ENCODE peak calls at places on chromosomes 13 and 19, in eight cellular contexts. M, G, P, I, N, W, O and A are unnamed samples.

GRCh38 chr19:8924283-8924682 is 85.9 kb downstream of the MUC16 start:
- DNase-seq in M (no peak), G (no peak), P (no peak), I (no peak), N (no peak), W (no peak), O (no peak), A (no peak)

GRCh38 chr19:38702278-38702677 is 42.0 kb downstream of the CAPN12 start:
- DNase-seq in M (no peak), G (no peak), P (no peak), I (no peak), N (no peak), W (no peak), O (no peak), A (no peak)

GRCh38 chr19:23509686-23510450 is 114.6 kb upstream of the ZNF91 start:
- DNase-seq in M (no peak), G (no peak), P (no peak), I (no peak), N (no peak), W (no peak), O (no peak), A (no peak)

GRCh38 chr13:97225533-97225932 is 3.4 kb downstream of the MBNL2 start:
- DNase-seq in M (no peak), G (no peak), P (no peak), I (no peak), N (no peak), W (no peak), O (no peak), A (no peak)

GRCh38 chr19:35977446-35978222 is 17.4 kb upstream of the SDHAF1 start:
- DNase-seq in M (no peak), G (no peak), P (peak), I (no peak), N (no peak), W (no peak), O (peak), A (no peak)

GRCh38 chr19:16920816-16921529 is 32.2 kb downstream of the F2RL3 start:
- DNase-seq in M (peak), G (no peak), P (no peak), I (no peak), N (no peak), W (no peak), O (peak), A (no peak)

GRCh38 chr13:51426982-51427381 is 25.9 kb downstream of the INTS6 start:
- DNase-seq in M (no peak), G (no peak), P (no peak), I (no peak), N (no peak), W (no peak), O (no peak), A (no peak)

GRCh38 chr19:2271516-2272103 is 10.4 kb downstream of the PEAK3 start:
- DNase-seq in M (peak), G (no peak), P (no peak), I (no peak), N (no peak), W (no peak), O (no peak), A (no peak)

GRCh38 chr13:52097197-52097596 is 31.7 kb downstream of the NEK5 start:
- DNase-seq in M (no peak), G (no peak), P (no peak), I (no peak), N (no peak), W (no peak), O (no peak), A (no peak)

GRCh38 chr13:23212621-23213020 is 31.8 kb downstream of the SGCG start:
- DNase-seq in M (no peak), G (no peak), P (no peak), I (no peak), N (no peak), W (no peak), O (no peak), A (no peak)

GRCh38 chr13:79675931-79676658 is 195.1 kb downstream of the NDFIP2 start:
- DNase-seq in M (no peak), G (no peak), P (no peak), I (no peak), N (no peak), W (no peak), O (no peak), A (no peak)

GRCh38 chr19:48283908-48284307 is 14.0 kb downstream of the ZNF114 start:
- DNase-seq in M (peak), G (no peak), P (no peak), I (no peak), N (no peak), W (no peak), O (no peak), A (no peak)

GRCh38 chr13:102400619-102401125 is 1.2 kb downstream of the FGF14 start:
- DNase-seq in M (no peak), G (peak), P (no peak), I (no peak), N (no peak), W (no peak), O (peak), A (peak)

GRCh38 chr19:2969104-2969504 is 8.3 kb upstream of the TLE6 start:
- DNase-seq in M (peak), G (no peak), P (no peak), I (no peak), N (peak), W (no peak), O (no peak), A (no peak)

GRCh38 chr13:27171244-27171829 is at the start of gene USP12:
- DNase-seq in M (peak), G (no peak), P (no peak), I (peak), N (peak), W (peak), O (peak), A (no peak)

GRCh38 chr13:33233547-33233946 is 52.0 kb downstream of the STARD13 start:
- DNase-seq in M (no peak), G (no peak), P (no peak), I (no peak), N (no peak), W (no peak), O (no peak), A (no peak)

GRCh38 chr19:51511353-51511752 is 9.8 kb upstream of the SIGLEC12 start:
- DNase-seq in M (peak), G (no peak), P (no peak), I (no peak), N (no peak), W (no peak), O (peak), A (no peak)

GRCh38 chr13:19634129-19634740 is 776 bp downstream of the MPHOSPH8 start:
- DNase-seq in M (peak), G (no peak), P (no peak), I (no peak), N (no peak), W (no peak), O (no peak), A (no peak)

GRCh38 chr13:110818747-110819146 is 96.1 kb downstream of the ANKRD10 start:
- DNase-seq in M (no peak), G (no peak), P (no peak), I (no peak), N (peak), W (peak), O (no peak), A (no peak)

GRCh38 chr13:97274782-97275252 is 52.7 kb downstream of the MBNL2 start:
- DNase-seq in M (peak), G (no peak), P (no peak), I (no peak), N (no peak), W (no peak), O (no peak), A (no peak)

GRCh38 chr13:109314101-109314500 is 472.3 kb downstream of the IRS2 start:
- DNase-seq in M (no peak), G (no peak), P (no peak), I (no peak), N (no peak), W (no peak), O (no peak), A (no peak)

GRCh38 chr19:18053571-18054219 is 33.0 kb downstream of the IL12RB1 start:
- DNase-seq in M (peak), G (no peak), P (no peak), I (no peak), N (no peak), W (no peak), O (peak), A (no peak)

GRCh38 chr13:66424417-66424816 is 805.7 kb downstream of the PCDH9 start:
- DNase-seq in M (peak), G (no peak), P (no peak), I (no peak), N (no peak), W (no peak), O (no peak), A (no peak)

GRCh38 chr13:18212873-18213272 is 968.8 kb downstream of the TUBA3C start:
- DNase-seq in M (peak), G (no peak), P (no peak), I (no peak), N (no peak), W (peak), O (peak), A (no peak)

GRCh38 chr19:48635966-48636858 is 967 bp downstream of the DBP start:
- DNase-seq in M (no peak), G (no peak), P (peak), I (no peak), N (peak), W (no peak), O (peak), A (peak)